ENCODE peak calls at places on chromosome 13, in five cellular contexts. E, K, Z, U and Y are unnamed samples.

GRCh38 chr13:26837102-26837501 is 76.5 kb upstream of the GPR12 start:
- ATAC-seq in E (no peak), K (no peak), Z (no peak), U (no peak), Y (no peak)

GRCh38 chr13:101727118-101727517 is 274.6 kb downstream of the ITGBL1 start:
- ATAC-seq in E (no peak), K (no peak), Z (no peak), U (no peak), Y (no peak)

GRCh38 chr13:57631607-57632275 is at the start of gene PCDH17:
- ATAC-seq in E (peak; percentile 44), K (no peak), Z (peak; percentile 58), U (peak; percentile 72), Y (peak; percentile 25)

GRCh38 chr13:41428155-41428554 is 29.2 kb upstream of the RGCC start:
- ATAC-seq in E (peak; percentile 40), K (no peak), Z (peak; percentile 73), U (no peak), Y (no peak)

GRCh38 chr13:103287659-103288058 is 221.4 kb upstream of the SLC10A2 start:
- ATAC-seq in E (no peak), K (no peak), Z (no peak), U (no peak), Y (no peak)

GRCh38 chr13:39565036-39565949 is 37.7 kb downstream of the LHFPL6 start:
- ATAC-seq in E (no peak), K (no peak), Z (peak; percentile 88), U (no peak), Y (peak; percentile 67)

GRCh38 chr13:114222461-114222968 is 12.2 kb upstream of the CDC16 start:
- ATAC-seq in E (peak; percentile 15), K (peak; percentile 83), Z (no peak), U (no peak), Y (peak; percentile 3)

GRCh38 chr13:28355822-28356371 is 139.0 kb downstream of the FLT1 start:
- ATAC-seq in E (peak; percentile 71), K (peak; percentile 86), Z (no peak), U (no peak), Y (no peak)

GRCh38 chr13:100511422-100511821 is 77.2 kb downstream of the GGACT start:
- ATAC-seq in E (no peak), K (no peak), Z (no peak), U (no peak), Y (no peak)

GRCh38 chr13:29925457-29925856 is 75.0 kb upstream of the UBL3 start:
- ATAC-seq in E (peak; percentile 76), K (no peak), Z (peak; percentile 44), U (peak; percentile 15), Y (peak; percentile 77)

GRCh38 chr13:74651121-74651520 is 516.9 kb upstream of the KLF12 start:
- ATAC-seq in E (no peak), K (no peak), Z (no peak), U (no peak), Y (no peak)

GRCh38 chr13:67062160-67062559 is 168.0 kb downstream of the PCDH9 start:
- ATAC-seq in E (no peak), K (no peak), Z (no peak), U (no peak), Y (no peak)

GRCh38 chr13:67064920-67065319 is 165.2 kb downstream of the PCDH9 start:
- ATAC-seq in E (no peak), K (no peak), Z (no peak), U (no peak), Y (no peak)

GRCh38 chr13:67061750-67062149 is 168.4 kb downstream of the PCDH9 start:
- ATAC-seq in E (no peak), K (no peak), Z (no peak), U (no peak), Y (no peak)

DNA sequence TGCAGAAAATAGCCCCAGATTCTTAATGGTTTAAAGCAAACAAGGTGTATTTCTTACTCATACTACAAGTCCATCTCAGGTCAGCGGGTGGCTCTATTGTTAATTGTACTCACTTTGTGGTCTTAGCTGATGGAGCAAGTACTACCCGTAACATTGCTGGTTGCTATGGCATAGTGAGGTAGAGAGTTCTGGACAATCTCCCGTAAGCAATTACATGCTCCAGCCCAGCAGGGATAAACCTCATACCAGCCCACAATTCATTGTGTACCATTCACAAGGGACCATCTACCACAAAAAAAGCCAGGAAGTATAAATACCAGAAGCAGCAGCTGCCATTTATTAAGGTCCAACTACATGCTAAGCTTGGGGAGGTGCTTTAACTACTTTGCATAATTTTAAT is 167.1 kb downstream of the PCDH9 start:
- ATAC-seq in E (no peak), K (no peak), Z (no peak), U (no peak), Y (no peak)
- TF ChIP-seq EP300 in E (no peak), K (no peak), Z (no peak), U (no peak), Y (no peak)

DNA sequence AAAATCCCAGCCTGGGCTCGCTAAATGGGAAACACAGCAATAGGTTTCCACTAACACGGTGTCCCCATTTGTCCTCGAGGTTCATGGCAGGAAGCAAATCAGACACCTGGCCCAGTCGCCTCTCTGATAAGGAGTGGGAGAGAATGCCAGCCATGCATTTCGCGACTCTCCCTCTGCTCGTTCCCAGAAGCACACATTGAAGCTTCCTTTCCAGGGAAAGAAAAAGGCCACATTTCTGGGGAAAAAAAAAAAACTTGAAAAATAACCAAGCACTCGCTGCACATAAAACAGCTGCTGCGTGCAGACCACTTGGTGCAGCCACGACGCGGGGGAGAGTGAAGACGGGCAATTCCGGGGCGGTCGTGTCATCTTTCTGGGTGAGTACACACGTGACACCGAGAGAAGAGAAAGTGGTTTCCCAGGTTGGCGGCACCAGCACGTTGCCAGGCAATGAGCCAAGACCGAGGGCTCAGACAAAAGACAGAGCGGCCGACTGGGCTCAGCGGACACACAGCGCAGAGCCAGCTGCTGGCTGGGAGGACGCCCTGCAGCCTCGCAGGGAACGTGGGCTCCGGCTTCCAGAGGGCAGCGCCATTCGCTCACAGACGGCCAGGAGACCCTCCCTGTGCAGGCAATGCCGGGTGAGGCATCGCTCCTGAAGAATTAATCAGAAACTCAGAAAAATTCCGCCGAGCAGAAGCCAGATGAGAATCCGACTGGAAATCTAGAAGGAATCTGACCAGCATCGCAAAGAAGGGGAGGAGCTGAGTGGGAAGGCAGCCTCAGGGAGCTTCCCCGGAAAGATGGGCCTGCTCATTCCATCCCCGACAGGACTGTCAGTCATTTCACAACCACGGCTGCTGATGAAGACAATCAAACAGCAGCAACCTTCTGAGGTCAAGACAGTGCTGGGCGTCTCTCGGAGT is 83.2 kb upstream of the IRS2 start:
- ATAC-seq in E (peak; percentile 75), K (peak; percentile 95), Z (peak; percentile 99), U (no peak), Y (peak; percentile 81)
- TF ChIP-seq POLR2A in E (no peak), K (no peak), Z (no peak), U (no peak), Y (no peak)

GRCh38 chr13:34750078-34750703 is 191.9 kb upstream of the NBEA start:
- ATAC-seq in E (no peak), K (no peak), Z (no peak), U (no peak), Y (peak; percentile 40)

GRCh38 chr13:34751044-34751443 is 191.0 kb upstream of the NBEA start:
- ATAC-seq in E (no peak), K (no peak), Z (no peak), U (no peak), Y (no peak)

GRCh38 chr13:34749046-34749445 is 193.0 kb upstream of the NBEA start:
- ATAC-seq in E (no peak), K (no peak), Z (no peak), U (no peak), Y (no peak)

GRCh38 chr13:34752561-34752960 is 189.5 kb upstream of the NBEA start:
- ATAC-seq in E (no peak), K (no peak), Z (no peak), U (no peak), Y (no peak)

DNA sequence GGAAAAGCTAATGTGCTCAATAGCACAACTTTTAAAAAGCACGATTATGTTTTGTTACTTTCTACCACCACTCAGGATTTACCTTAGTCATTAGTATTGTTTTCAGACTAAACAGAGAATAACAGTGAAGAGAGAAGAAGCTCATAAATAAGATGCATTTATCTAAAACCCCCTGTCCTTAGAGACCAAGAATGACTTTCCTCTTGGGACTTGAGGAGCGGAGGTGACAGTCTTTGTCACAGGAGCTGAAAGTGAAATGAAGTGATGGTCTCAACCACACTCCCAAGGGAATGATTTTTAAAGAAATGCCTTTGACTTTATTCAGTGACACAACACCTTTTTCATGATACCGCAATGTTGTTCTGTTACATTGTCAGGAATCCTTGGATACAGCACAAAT is 190.6 kb upstream of the NBEA start:
- ATAC-seq in E (no peak), K (no peak), Z (no peak), U (no peak), Y (no peak)
- TF ChIP-seq EP300 in E (no peak), K (no peak), Z (no peak), U (no peak), Y (no peak)

DNA sequence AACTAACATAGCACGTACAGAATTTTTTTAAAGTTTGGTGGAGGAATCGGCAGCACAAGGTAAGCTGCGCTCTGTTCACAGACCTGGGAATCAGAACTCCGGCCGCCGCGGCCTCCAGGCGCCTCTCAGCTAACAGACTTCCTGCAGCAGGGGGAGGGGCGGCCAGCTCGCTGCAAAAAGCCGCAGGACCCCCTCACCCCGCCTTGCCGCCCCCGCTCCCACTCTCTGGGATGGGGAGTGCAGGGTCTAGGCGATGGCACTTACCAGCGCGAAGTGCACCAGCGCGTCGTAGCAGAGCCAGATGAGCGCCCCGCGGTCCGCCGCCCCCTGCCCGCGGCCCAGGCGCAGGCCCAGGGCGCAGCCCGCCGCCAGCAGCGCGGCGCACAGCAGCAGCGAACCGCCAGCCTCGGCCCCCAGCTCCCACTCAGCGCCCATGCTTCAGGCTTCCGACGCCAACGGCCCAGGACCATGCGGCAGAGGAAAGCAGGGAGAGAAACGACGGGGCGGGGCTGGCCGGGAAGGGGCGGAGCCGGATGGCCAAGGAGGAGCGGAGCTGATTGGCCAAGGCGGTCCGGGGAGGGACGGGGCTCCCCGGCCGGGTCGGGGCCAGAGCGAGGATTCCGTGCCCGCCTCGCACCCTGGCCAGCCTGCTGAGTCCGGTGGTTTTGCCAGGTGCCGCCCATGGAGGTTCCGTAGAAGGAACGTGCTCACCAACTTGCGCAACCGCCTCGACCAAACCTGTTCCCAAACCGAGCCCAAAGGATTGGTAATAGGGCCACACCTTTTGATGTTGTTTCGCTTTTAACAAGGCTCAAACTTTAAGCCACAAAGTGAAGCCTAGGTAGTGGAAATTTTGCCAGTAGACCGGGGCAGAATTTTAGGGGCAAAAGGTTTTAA is at the start of gene EBPL:
- ATAC-seq in E (peak; percentile 98), K (peak; percentile 99), Z (peak; percentile 97), U (peak; percentile 95), Y (peak; percentile 97)
- TF ChIP-seq POLR2A in E (no peak), K (peak; percentile 76), Z (peak; percentile 70), U (peak; percentile 80), Y (peak; percentile 7)

GRCh38 chr13:43569688-43570087 is 217.1 kb downstream of the ENOX1 start:
- ATAC-seq in E (no peak), K (no peak), Z (no peak), U (no peak), Y (peak; percentile 46)

GRCh38 chr13:43573361-43573740 is 213.4 kb downstream of the ENOX1 start:
- ATAC-seq in E (peak; percentile 11), K (no peak), Z (no peak), U (no peak), Y (no peak)

GRCh38 chr13:43564941-43565340 is 221.8 kb downstream of the ENOX1 start:
- ATAC-seq in E (no peak), K (no peak), Z (no peak), U (no peak), Y (no peak)

GRCh38 chr13:43572601-43573360 is 214.0 kb downstream of the ENOX1 start:
- ATAC-seq in E (no peak), K (no peak), Z (no peak), U (no peak), Y (no peak)

GRCh38 chr13:43567608-43568007 is 219.2 kb downstream of the ENOX1 start:
- ATAC-seq in E (no peak), K (no peak), Z (no peak), U (no peak), Y (no peak)
- TF ChIP-seq EP300 in E (no peak), K (no peak), Z (no peak), U (no peak), Y (no peak)